ENCODE peak calls at places on chromosomes 13 and 19, in seven cellular contexts. N is NCI-H748 treated with DMSO at 0.1 percent for 48 hours; D is stimulated activated CD4-positive, alpha-beta T cell treated with anti-CD3 and anti-CD28 coated beads, Interleukin-2, amount 100 ng/mL, for 48 hours; P is CD8-positive, alpha-beta memory T cell; U is GM12865; F is left ventricle myocardium inferior; G is renal cortical epithelial cell. W is an unnamed sample.
A peak's percentile ranks its signal among the peaks of the same experiment; 100 is the strongest.

GRCh38 chr19:38977445-38978314 is 2.1 kb upstream of the FBXO17 start:
- DNase-seq in N (no peak), D (peak; percentile 52), P (no peak), U (peak; percentile 96), F (no peak), G (peak; percentile 88), W (no peak)

GRCh38 chr19:10430505-10431253 is 10.3 kb downstream of the PDE4A start:
- DNase-seq in N (no peak), D (no peak), P (no peak), U (peak; percentile 52), F (peak; percentile 72), G (no peak), W (no peak)

GRCh38 chr19:28847468-28847867 is 365.5 kb downstream of the UQCRFS1 start:
- DNase-seq in N (no peak), D (no peak), P (no peak), U (no peak), F (no peak), G (peak; percentile 26), W (no peak)

GRCh38 chr19:45508931-45509691 is 1.8 kb downstream of the VASP start:
- DNase-seq in N (peak; percentile 15), D (no peak), P (no peak), U (peak; percentile 93), F (peak; percentile 83), G (peak; percentile 21), W (no peak)

GRCh38 chr19:39701291-39701690 is 3.0 kb upstream of the LGALS14 start:
- DNase-seq in N (no peak), D (no peak), P (no peak), U (peak; percentile 89), F (no peak), G (no peak), W (no peak)

GRCh38 chr13:39196957-39197644 is 158.8 kb downstream of the NHLRC3 start:
- DNase-seq in N (no peak), D (no peak), P (no peak), U (peak; percentile 35), F (no peak), G (no peak), W (peak; percentile 28)

GRCh38 chr13:85729296-85729695 is 69.9 kb downstream of the SLITRK6 start:
- DNase-seq in N (no peak), D (no peak), P (no peak), U (no peak), F (no peak), G (no peak), W (no peak)

GRCh38 chr19:35793381-35794165 is 18.2 kb downstream of the ARHGAP33 start:
- DNase-seq in N (no peak), D (no peak), P (no peak), U (no peak), F (no peak), G (no peak), W (no peak)

GRCh38 chr19:51691122-51692064 is 1.7 kb upstream of the SPACA6 start:
- DNase-seq in N (no peak), D (no peak), P (no peak), U (no peak), F (no peak), G (peak; percentile 50), W (no peak)

GRCh38 chr13:49053899-49054298 is 78.2 kb downstream of the FNDC3A start:
- DNase-seq in N (no peak), D (no peak), P (no peak), U (no peak), F (no peak), G (no peak), W (no peak)

GRCh38 chr19:52520013-52520412 is 7.5 kb upstream of the ZNF808 start:
- DNase-seq in N (no peak), D (no peak), P (no peak), U (no peak), F (no peak), G (no peak), W (no peak)

GRCh38 chr19:35318679-35319448 is 10.1 kb upstream of the CD22 start:
- DNase-seq in N (no peak), D (no peak), P (no peak), U (no peak), F (peak; percentile 40), G (peak; percentile 68), W (no peak)

GRCh38 chr19:55239004-55239403 is 10.4 kb upstream of the TMEM86B start:
- DNase-seq in N (no peak), D (no peak), P (no peak), U (no peak), F (no peak), G (no peak), W (no peak)

GRCh38 chr19:38317104-38317612 is 1.4 kb upstream of the YIF1B start:
- DNase-seq in N (no peak), D (no peak), P (no peak), U (peak; percentile 23), F (no peak), G (no peak), W (no peak)

GRCh38 chr19:39771751-39772150 is 6.9 kb upstream of the LEUTX start:
- DNase-seq in N (no peak), D (no peak), P (no peak), U (no peak), F (no peak), G (no peak), W (no peak)

GRCh38 chr19:56167064-56167578 is 8.7 kb upstream of the GALP start:
- DNase-seq in N (no peak), D (no peak), P (no peak), U (no peak), F (no peak), G (peak; percentile 10), W (no peak)

GRCh38 chr13:84137292-84137691 is 255.0 kb upstream of the SLITRK1 start:
- DNase-seq in N (no peak), D (peak; percentile 3), P (peak; percentile 46), U (peak; percentile 55), F (no peak), G (no peak), W (no peak)

GRCh38 chr19:58466760-58467589 is at the start of gene ZNF324:
- DNase-seq in N (peak; percentile 95), D (peak; percentile 98), P (peak; percentile 98), U (peak; percentile 98), F (peak; percentile 99), G (peak; percentile 88), W (peak; percentile 95)

GRCh38 chr19:45881082-45881908 is 4.6 kb downstream of the IRF2BP1 start:
- DNase-seq in N (no peak), D (no peak), P (no peak), U (no peak), F (no peak), G (no peak), W (no peak)

GRCh38 chr19:23075031-23075733 is 41.6 kb upstream of the ZNF730 start:
- DNase-seq in N (peak; percentile 77), D (no peak), P (no peak), U (peak; percentile 56), F (peak; percentile 57), G (peak; percentile 44), W (peak; percentile 65)

GRCh38 chr13:106480511-106480910 is 55.0 kb downstream of the EFNB2 start:
- DNase-seq in N (no peak), D (no peak), P (no peak), U (no peak), F (no peak), G (no peak), W (no peak)

GRCh38 chr19:5001547-5002131 is 32.7 kb downstream of the KDM4B start:
- DNase-seq in N (no peak), D (peak; percentile 38), P (peak; percentile 19), U (peak; percentile 54), F (no peak), G (no peak), W (no peak)

GRCh38 chr19:18290250-18291018 is 9.0 kb upstream of the JUND start:
- DNase-seq in N (no peak), D (peak; percentile 85), P (peak; percentile 73), U (peak; percentile 77), F (peak; percentile 32), G (no peak), W (no peak)

GRCh38 chr19:39363909-39364457 is 21.8 kb downstream of the SAMD4B start:
- DNase-seq in N (no peak), D (no peak), P (no peak), U (no peak), F (peak; percentile 51), G (peak; percentile 66), W (no peak)

GRCh38 chr13:52348081-52348480 is 57.9 kb downstream of the THSD1 start:
- DNase-seq in N (no peak), D (no peak), P (no peak), U (no peak), F (no peak), G (peak; percentile 96), W (no peak)